ENCODE peak calls at places on chromosomes 4 and X, in nine cellular contexts. N, P, H, R, G, M, U, O and I are unnamed samples.
A peak's percentile ranks its signal among the peaks of the same experiment; 100 is the strongest.

GRCh38 chr4:148376151-148376550 is 66.1 kb downstream of the NR3C2 start:
- DNase-seq in P (peak; percentile 74), U (no peak), G (no peak), H (no peak), O (no peak), R (no peak), N (peak; percentile 1), M (peak; percentile 85), I (peak; percentile 85)

GRCh38 chr4:141339966-141340365 is 119.3 kb downstream of the ZNF330 start:
- DNase-seq in M (peak; percentile 54), P (no peak), N (no peak), U (peak; percentile 24), G (no peak), R (no peak), O (no peak), H (no peak), I (no peak)

GRCh38 chr4:26171953-26172352 is 148.9 kb upstream of the RBPJ start:
- DNase-seq in G (no peak), H (no peak), M (peak; percentile 63), P (no peak), R (no peak), O (no peak), U (no peak), N (no peak), I (no peak)

GRCh38 chrX:40108959-40109287 is 11.2 kb upstream of the BCOR start:
- DNase-seq in M (peak; percentile 83), N (no peak), H (peak; percentile 86), G (no peak), R (no peak), U (peak; percentile 85), P (peak; percentile 83), O (peak; percentile 41), I (no peak)

GRCh38 chrX:10450229-10450958 is 170.0 kb downstream of the MID1 start:
- DNase-seq in H (no peak), G (no peak), U (peak; percentile 66), M (no peak), P (no peak), N (no peak), O (no peak), R (no peak), I (no peak)

GRCh38 chrX:26788402-26788998 is 572.5 kb downstream of the MAGEB5 start:
- DNase-seq in O (no peak), N (no peak), U (no peak), M (no peak), P (no peak), H (no peak), G (no peak), R (no peak), I (no peak)

GRCh38 chr4:185099024-185099682 is 43.9 kb upstream of the SLC25A4 start:
- DNase-seq in G (no peak), M (no peak), P (no peak), U (no peak), N (no peak), R (no peak), O (no peak), H (no peak), I (no peak)

GRCh38 chr4:3241905-3242304 is 7.1 kb upstream of the MSANTD1 start:
- DNase-seq in U (peak; percentile 68), G (no peak), O (no peak), M (no peak), R (no peak), H (no peak), N (no peak), P (no peak), I (no peak)

GRCh38 chr4:112379306-112379705 is 82.1 kb downstream of the ALPK1 start:
- DNase-seq in R (no peak), P (no peak), O (no peak), N (no peak), U (no peak), M (peak; percentile 84), H (no peak), G (no peak), I (no peak)

GRCh38 chrX:133726211-133726630 is 259.2 kb downstream of the GPC3 start:
- DNase-seq in M (peak; percentile 65), G (peak; percentile 58), H (no peak), O (no peak), U (peak; percentile 61), P (no peak), R (no peak), N (no peak), I (no peak)

GRCh38 chrX:19564606-19565005 is 49.3 kb upstream of the MAP3K15 start:
- DNase-seq in O (no peak), G (no peak), H (no peak), M (no peak), U (no peak), N (no peak), R (no peak), P (no peak), I (no peak)

GRCh38 chrX:69506617-69507499 is 2.7 kb downstream of the NALF2 start:
- DNase-seq in N (no peak), P (no peak), U (peak; percentile 29), G (no peak), H (no peak), R (no peak), M (peak; percentile 6), O (peak; percentile 15), I (no peak)

GRCh38 chr4:163180087-163180486 is 13.4 kb upstream of the NAF1 start:
- DNase-seq in R (no peak), G (no peak), M (no peak), N (no peak), U (no peak), P (no peak), H (no peak), O (no peak), I (no peak)

GRCh38 chrX:124232523-124233201 is 99.8 kb upstream of the TEX13D start:
- DNase-seq in P (no peak), G (no peak), O (no peak), N (no peak), H (no peak), R (no peak), M (no peak), U (no peak), I (no peak)

GRCh38 chr4:63492515-63492914 is 916.7 kb downstream of the TECRL start:
- DNase-seq in H (no peak), N (no peak), G (no peak), P (no peak), U (no peak), R (no peak), O (no peak), M (no peak), I (peak; percentile 90)

GRCh38 chr4:140861359-140862181 is 105.4 kb upstream of the TBC1D9 start:
- DNase-seq in G (peak; percentile 53), M (peak; percentile 80), U (peak; percentile 84), R (peak; percentile 8), N (peak; percentile 25), H (no peak), P (peak; percentile 86), O (peak; percentile 83), I (peak; percentile 85)